ENCODE peak calls at places on chromosomes 16 and 17, in seven cellular contexts. H is GM23338, D is GM23248, F is hepatocyte, U is PC-3, Q is astrocyte, B is K562. E is an unnamed sample. For H3K4me1, the result is how much of the 10 kb centered on the place peaks cover.

GRCh38 chr17:40095944-40096791 is 4.2 kb downstream of the NR1D1 start:
- DNase-seq in B (no peak), Q (no peak), U (no peak), H (no peak), F (no peak), D (peak), E (no peak)

GRCh38 chr17:57444632-57445031 is 188.3 kb downstream of the MSI2 start:
- DNase-seq in D (no peak), F (no peak), Q (no peak), U (no peak), H (no peak), B (no peak), E (no peak)

GRCh38 chr17:18248300-18248731 is 10.2 kb downstream of the FLII start:
- DNase-seq in D (peak), H (peak), U (peak), Q (peak), B (peak), F (peak), E (peak)

GRCh38 chr17:42233148-42233547 is 38.9 kb upstream of the GHDC start:
- DNase-seq in H (no peak), B (no peak), U (no peak), F (no peak), D (peak), Q (peak), E (peak)

GRCh38 chr16:88131966-88132365 is 180.7 kb downstream of the BANP start:
- DNase-seq in F (no peak), D (no peak), Q (no peak), U (no peak), B (no peak), H (no peak), E (no peak)

GRCh38 chr16:1678500-1679098 is 520 bp downstream of the JPT2 start:
- DNase-seq in Q (peak), U (peak), B (no peak), F (peak), D (peak), H (peak), E (peak)

GRCh38 chr16:58518083-58518979 is 3.0 kb downstream of the SETD6 start:
- DNase-seq in D (no peak), B (no peak), Q (no peak), F (no peak), H (no peak), U (no peak), E (no peak)

GRCh38 chr16:31335431-31335830 is 19.5 kb upstream of the ITGAX start:
- DNase-seq in D (no peak), Q (no peak), F (peak), H (no peak), B (no peak), U (no peak), E (no peak)

GRCh38 chr17:55735784-55736405 is 13.2 kb upstream of the TMEM100 start:
- DNase-seq in B (peak), D (peak), Q (peak), U (peak), H (peak), F (peak), E (peak)

GRCh38 chr16:17384473-17384872 is 86.3 kb downstream of the XYLT1 start:
- DNase-seq in H (no peak), F (no peak), Q (no peak), D (no peak), U (no peak), B (no peak), E (no peak)

GRCh38 chr16:87412996-87413421 is 20.9 kb downstream of the MAP1LC3B start:
- DNase-seq in U (no peak), F (no peak), Q (no peak), H (peak), B (no peak), D (no peak), E (no peak)

GRCh38 chr16:83245061-83245460 is 562.7 kb upstream of the HSBP1 start:
- DNase-seq in B (no peak), U (no peak), D (peak), Q (peak), F (no peak), H (no peak), E (no peak)

GRCh38 chr16:68434654-68435210 is 13.6 kb downstream of the SMPD3 start:
- DNase-seq in Q (no peak), F (peak), B (no peak), D (no peak), H (no peak), U (peak), E (peak)

GRCh38 chr16:81585785-81586184 is 141.2 kb downstream of the CMIP start:
- DNase-seq in H (peak), F (peak), U (peak), Q (no peak), B (peak), D (no peak), E (no peak)

GRCh38 chr17:57279432-57279831 is 23.1 kb downstream of the MSI2 start:
- DNase-seq in F (no peak), U (no peak), D (no peak), B (no peak), H (no peak), Q (no peak), E (no peak)

GRCh38 chr16:9340402-9341095 is 249.1 kb downstream of the HAPSTR1 start:
- DNase-seq in U (no peak), H (no peak), F (no peak), B (no peak), Q (no peak), D (no peak), E (no peak)

GRCh38 chr16:19718624-19718965 is 524 bp downstream of the IQCK start:
- DNase-seq in B (no peak), Q (no peak), H (peak), U (no peak), F (peak), D (peak), E (peak)

GRCh38 chr17:46135126-46135812 is 58.0 kb downstream of the KANSL1 start:
- DNase-seq in H (no peak), B (no peak), U (no peak), D (no peak), F (no peak), Q (no peak), E (no peak)

GRCh38 chr17:5832886-5833285 is 237.3 kb upstream of the WSCD1 start:
- DNase-seq in D (peak), H (peak), U (peak), B (no peak), F (no peak), Q (peak), E (peak)

GRCh38 chr16:53692146-53692545 is 11.5 kb downstream of the RPGRIP1L start:
- DNase-seq in Q (no peak), H (peak), D (no peak), B (no peak), U (peak), F (peak), E (no peak)

GRCh38 chr17:21089933-21090888 is 36.6 kb upstream of the DHRS7B start:
- DNase-seq in H (no peak), F (no peak), D (no peak), U (no peak), B (no peak), Q (no peak), E (no peak)

GRCh38 chr17:39598047-39598481 is 9.7 kb downstream of the NEUROD2 start:
- DNase-seq in Q (no peak), F (no peak), U (no peak), H (no peak), D (no peak), B (no peak), E (no peak)

GRCh38 chr16:85423631-85424030 is 189.5 kb upstream of the GSE1 start:
- DNase-seq in F (no peak), D (no peak), Q (no peak), U (no peak), H (no peak), B (no peak), E (no peak)

GRCh38 chr17:28960256-28961106 is 9.2 kb upstream of the PHF12 start:
- DNase-seq in H (no peak), F (no peak), U (no peak), Q (no peak), D (no peak), B (no peak), E (no peak)

GRCh38 chr16:53504665-53505064 is 1.7 kb upstream of the AKTIP start:
- DNase-seq in Q (peak), U (no peak), B (no peak), F (no peak), D (peak), H (no peak), E (peak)

GRCh38 chr16:6663668-6664067 is 669.0 kb upstream of the RBFOX1 start:
- DNase-seq in B (no peak), Q (no peak), F (no peak), D (no peak), H (no peak), U (no peak), E (no peak)

GRCh38 chr17:70136131-70136530 is 33.2 kb upstream of the KCNJ2 start:
- DNase-seq in H (no peak), Q (no peak), F (no peak), B (no peak), U (peak), D (no peak), E (no peak)

GRCh38 chr17:58156839-58157803 is 8.9 kb downstream of the OR4D1 start:
- DNase-seq in F (peak), B (peak), D (peak), Q (no peak), U (no peak), H (peak), E (peak)

GRCh38 chr17:27635275-27635823 is 4.4 kb downstream of the LGALS9 start:
- DNase-seq in D (no peak), F (no peak), Q (no peak), U (no peak), H (no peak), B (no peak), E (no peak)

GRCh38 chr16:12497558-12497957 is 306.1 kb downstream of the CPPED1 start:
- DNase-seq in D (no peak), B (no peak), H (no peak), U (no peak), F (no peak), Q (no peak), E (no peak)

GRCh38 chr16:11586375-11586855 is 304 bp downstream of the LITAF start:
- DNase-seq in Q (no peak), D (peak), B (no peak), H (peak), F (peak), U (no peak), E (no peak)

GRCh38 chr17:19003966-19004600 is 481 bp downstream of the FAM83G start:
- DNase-seq in H (peak), F (peak), D (peak), U (no peak), B (peak), Q (peak), E (peak)

GRCh38 chr17:78993981-78994671 is 14.4 kb upstream of the LGALS3BP start:
- DNase-seq in B (no peak), U (no peak), H (no peak), Q (no peak), D (no peak), F (no peak), E (no peak)

GRCh38 chr16:89326721-89327120 is 109.2 kb downstream of the ZNF778 start:
- DNase-seq in Q (no peak), H (peak), F (no peak), U (no peak), B (no peak), D (no peak), E (no peak)

GRCh38 chr16:7200320-7200719 is 132.3 kb upstream of the RBFOX1 start:
- DNase-seq in F (no peak), H (no peak), B (no peak), U (no peak), Q (no peak), D (no peak), E (no peak)

GRCh38 chr16:86509759-86510464 is 415 bp upstream of the FOXF1 start:
- DNase-seq in Q (peak), D (peak), H (peak), F (peak), B (no peak), U (no peak), E (peak)

GRCh38 chr17:39400547-39401411 is 647 bp downstream of the FBXL20 start:
- DNase-seq in Q (peak), H (peak), U (no peak), D (peak), F (peak), B (no peak), E (peak)

GRCh38 chr16:11253995-11254912 is 1.8 kb downstream of the SOCS1 start:
- DNase-seq in Q (no peak), B (peak), F (no peak), U (no peak), H (no peak), D (no peak), E (no peak)

GRCh38 chr17:80866050-80866793 is 125.4 kb upstream of the CHMP6 start:
- DNase-seq in D (peak), B (peak), H (peak), Q (peak), U (peak), F (peak), E (peak)

GRCh38 chr16:50272687-50273381 is 6.5 kb downstream of the ADCY7 start:
- DNase-seq in Q (no peak), H (no peak), D (no peak), U (no peak), F (no peak), B (no peak), E (no peak)
- H3K27ac ChIP-seq in Q (no peak), H (no peak), D (no peak), U (no peak), F (no peak), B (no peak), E (no peak)

DNA sequence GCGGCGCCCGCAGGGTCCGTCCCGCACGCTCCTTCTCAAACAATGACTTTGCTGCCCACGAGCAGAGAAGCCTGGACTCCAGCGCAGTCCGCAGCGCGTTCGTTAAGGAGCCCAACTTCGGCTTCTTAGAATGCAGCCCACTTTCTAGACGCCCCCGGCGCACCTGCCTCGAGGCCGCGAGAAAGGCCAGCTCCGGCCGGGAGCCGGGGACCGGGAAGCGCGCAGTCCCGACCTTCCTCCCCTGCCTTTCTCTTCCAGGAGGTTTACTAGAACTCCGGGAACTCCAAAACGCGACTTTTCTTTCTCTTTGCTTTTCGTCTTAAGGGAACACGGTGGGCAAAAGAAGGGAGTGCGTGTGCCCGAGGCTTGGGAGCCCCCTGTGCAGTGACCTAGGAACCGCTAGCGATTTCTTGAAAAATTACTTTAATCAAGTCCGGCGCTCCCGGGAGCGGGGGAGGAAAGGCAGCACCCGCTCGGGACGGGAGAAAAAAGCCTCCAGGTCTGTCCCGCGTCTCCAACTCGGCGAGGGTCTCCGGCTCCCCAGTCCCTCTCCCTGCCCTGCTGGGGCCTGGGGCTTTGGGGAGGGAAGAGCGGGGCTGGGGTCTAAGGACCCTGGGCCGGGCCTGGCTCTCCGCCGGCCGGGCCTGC is 2.6 kb downstream of the HNF1B start:
- DNase-seq in B (no peak), F (peak), Q (no peak), U (peak), D (peak), H (peak), E (peak)
- TF ChIP-seq EZH2 in B (no peak), F (peak), Q (peak), U (peak), D (peak), H (peak), E (peak)

DNA sequence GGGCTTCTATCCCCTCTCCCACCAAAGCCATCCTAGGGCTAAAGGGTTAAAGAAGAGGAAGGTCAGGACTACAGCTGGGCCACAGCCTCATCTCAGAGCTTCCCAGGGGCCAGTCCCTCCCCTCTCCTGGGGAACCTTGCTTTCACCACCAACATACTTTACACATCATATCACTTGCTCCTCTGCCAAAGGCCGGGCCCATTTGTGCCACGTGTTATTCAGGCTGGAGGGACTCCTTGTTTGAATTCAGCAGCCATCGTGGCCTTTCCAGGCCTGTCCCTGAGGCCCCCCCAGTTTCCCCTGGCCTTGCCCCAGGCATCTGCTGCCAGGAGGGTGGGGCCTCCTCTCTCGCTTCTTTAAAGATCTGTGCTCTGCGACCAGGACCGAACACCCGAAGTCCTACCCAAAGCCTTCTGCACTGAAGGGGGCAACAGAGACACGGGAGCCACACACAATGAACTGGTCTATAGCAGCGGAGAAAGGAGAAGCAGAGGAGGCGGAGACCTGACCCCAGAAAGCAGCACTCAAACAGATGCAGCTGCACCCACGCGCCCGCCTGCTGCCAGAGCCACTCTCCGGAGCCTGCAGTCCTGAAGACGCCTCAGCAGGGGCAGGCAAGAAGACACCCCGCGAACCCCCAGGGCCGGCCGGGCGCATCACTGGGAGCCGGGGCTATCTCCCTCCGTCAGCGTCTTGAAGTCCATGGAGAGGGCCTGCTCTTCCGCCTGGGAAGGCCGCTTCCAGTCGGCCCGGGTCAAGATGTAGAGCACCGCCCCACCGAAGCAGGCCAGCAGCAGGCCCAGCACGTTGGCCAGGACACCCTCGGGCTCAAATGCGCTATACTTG is 12.1 kb downstream of the CYB561 start:
- DNase-seq in B (no peak), U (peak), H (no peak), F (peak), Q (peak), D (peak), E (peak)
- H3K4me1 ChIP-seq in B (half or more), U (half or more), H (under half), F (under half), Q (under half), D (under half), E (under half)

GRCh38 chr16:67006930-67007658 is 18.7 kb downstream of the CES4A start:
- DNase-seq in U (no peak), D (peak), F (no peak), H (no peak), Q (no peak), B (no peak), E (no peak)

GRCh38 chr16:67013238-67013822 is 15.6 kb upstream of the CBFB start:
- DNase-seq in H (peak), U (no peak), D (no peak), Q (no peak), F (no peak), B (no peak), E (no peak)

GRCh38 chr16:67011274-67011673 is 17.7 kb upstream of the CBFB start:
- DNase-seq in H (no peak), U (no peak), B (no peak), D (no peak), F (no peak), Q (no peak), E (no peak)

GRCh38 chr16:67013823-67014640 is 14.9 kb upstream of the CBFB start:
- DNase-seq in D (peak), F (peak), Q (peak), H (peak), U (peak), B (peak), E (no peak)

DNA sequence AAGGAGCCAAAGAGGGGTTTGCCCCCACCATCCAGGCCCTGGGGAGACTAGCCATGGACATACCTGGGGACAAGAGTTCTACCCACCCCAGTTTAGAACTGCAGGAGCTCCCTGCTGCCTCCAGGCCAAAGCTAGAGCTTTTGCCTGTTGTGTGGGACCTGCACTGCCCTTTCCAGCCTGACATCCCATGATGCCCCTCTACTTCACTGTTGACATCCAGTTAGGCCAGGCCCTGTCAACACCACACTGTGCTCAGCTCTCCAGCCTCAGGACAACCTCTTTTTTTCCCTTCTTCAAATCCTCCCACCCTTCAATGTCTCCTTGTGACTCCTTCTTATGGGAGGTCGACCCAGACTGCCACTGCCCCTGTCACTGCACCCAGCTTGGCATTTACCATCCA is 19.8 kb upstream of the CBFB start:
- DNase-seq in B (no peak), Q (no peak), D (no peak), H (no peak), F (no peak), U (no peak), E (no peak)
- H3K27ac ChIP-seq in B (no peak), Q (no peak), D (no peak), H (no peak), F (no peak), U (no peak), E (no peak)

GRCh38 chr17:16516594-16517018 is 24.6 kb upstream of the LRRC75A start:
- DNase-seq in D (peak), H (no peak), F (peak), Q (peak), U (peak), B (peak), E (peak)
- TF ChIP-seq EZH2 in D (no peak), H (no peak), F (no peak), Q (no peak), U (no peak), B (no peak), E (no peak)

DNA sequence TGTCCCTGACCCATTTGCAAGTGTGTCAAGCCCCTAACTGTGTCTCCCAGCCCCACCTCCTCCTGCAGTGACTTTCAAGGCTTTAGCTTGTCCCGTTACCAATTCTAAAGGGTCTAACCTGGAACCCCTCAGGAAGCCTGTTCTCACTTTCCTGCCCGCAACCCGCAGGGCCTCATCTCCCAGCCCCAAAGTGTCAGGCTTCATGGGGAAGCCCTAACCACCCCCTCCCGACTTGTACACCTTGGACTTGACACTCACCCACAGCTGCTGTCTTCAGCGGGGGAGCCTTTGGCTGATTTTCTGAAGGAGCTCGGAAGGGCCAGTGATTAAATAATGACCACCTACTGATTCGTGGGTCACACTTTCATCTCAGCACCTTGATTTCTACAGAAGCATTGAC is 33.1 kb downstream of the NLRC5 start:
- DNase-seq in B (no peak), U (no peak), D (no peak), H (no peak), Q (no peak), F (no peak), E (no peak)
- H3K4me1 ChIP-seq in B (under half), U (under half), D (under half), H (under half), Q (under half), F (under half), E (under half)

E was measured in mammary epithelial cell.